ENCODE peak calls at places on chromosome 7, in five cellular contexts. Q, Z, N, X and R are unnamed samples.

GRCh38 chr7:105352018-105352612 is 36.6 kb downstream of the SRPK2 start:
- DNase-seq in Q (peak), Z (peak), N (peak), X (peak), R (peak)

GRCh38 chr7:99379043-99379577 is 4.6 kb downstream of the ARPC1B start:
- DNase-seq in Q (peak), Z (peak), N (peak), X (peak), R (no peak)

GRCh38 chr7:17408904-17409290 is 110.4 kb downstream of the AHR start:
- DNase-seq in Q (no peak), Z (no peak), N (no peak), X (peak), R (no peak)

GRCh38 chr7:17392846-17393245 is 94.4 kb downstream of the AHR start:
- DNase-seq in Q (no peak), Z (no peak), N (no peak), X (peak), R (no peak)

GRCh38 chr7:107150375-107151073 is 18.3 kb upstream of the HBP1 start:
- DNase-seq in Q (peak), Z (peak), N (peak), X (peak), R (peak)

GRCh38 chr7:80760292-80760691 is 121.8 kb downstream of the CD36 start:
- DNase-seq in Q (no peak), Z (no peak), N (no peak), X (no peak), R (no peak)

GRCh38 chr7:138186951-138187351 is 110.7 kb downstream of the AKR1D1 start:
- DNase-seq in Q (no peak), Z (no peak), N (no peak), X (peak), R (peak)

GRCh38 chr7:53611043-53611442 is 575.6 kb downstream of the POM121L12 start:
- DNase-seq in Q (no peak), Z (no peak), N (no peak), X (no peak), R (no peak)

GRCh38 chr7:30796105-30796869 is 25.1 kb downstream of the MINDY4 start:
- DNase-seq in Q (no peak), Z (no peak), N (no peak), X (peak), R (peak)

GRCh38 chr7:11297764-11298163 is 324.1 kb downstream of the PHF14 start:
- DNase-seq in Q (no peak), Z (no peak), N (no peak), X (no peak), R (no peak)

GRCh38 chr7:34451923-34452322 is 206.1 kb upstream of the NPSR1 start:
- DNase-seq in Q (no peak), Z (no peak), N (no peak), X (no peak), R (no peak)

GRCh38 chr7:94907420-94908203 is at the start of gene PPP1R9A:
- DNase-seq in Q (no peak), Z (no peak), N (no peak), X (no peak), R (peak)

GRCh38 chr7:140022582-140023211 is 40.1 kb downstream of the PARP12 start:
- DNase-seq in Q (no peak), Z (no peak), N (no peak), X (peak), R (no peak)

GRCh38 chr7:128740996-128741395 is 1.8 kb downstream of the CALU start:
- DNase-seq in Q (no peak), Z (no peak), N (no peak), X (no peak), R (peak)

GRCh38 chr7:30032310-30033125 is 4.3 kb downstream of the PLEKHA8 start:
- DNase-seq in Q (no peak), Z (no peak), N (peak), X (peak), R (no peak)

GRCh38 chr7:2437537-2438148 is 34.2 kb downstream of the CHST12 start:
- DNase-seq in Q (no peak), Z (no peak), N (no peak), X (no peak), R (no peak)

GRCh38 chr7:113086928-113087277 is 276 bp upstream of the GPR85 start:
- DNase-seq in Q (no peak), Z (no peak), N (no peak), X (no peak), R (no peak)

GRCh38 chr7:33750177-33750576 is 155.2 kb upstream of the BMPER start:
- DNase-seq in Q (no peak), Z (no peak), N (no peak), X (peak), R (peak)